ENCODE peak calls at places on chromosome 13, in ten cellular contexts. One of them, this sample, is unnamed. For H3K27me3, the result is how much of the 10 kb centered on the place peaks cover.

GRCh38 chr13:37617162-37617561 is 18.6 kb upstream of the POSTN start:
- DNase-seq in CD4-positive, alpha-beta memory T cell: no peak
- DNase-seq in heart right ventricle: no peak
- DNase-seq in IMR-90: peak
- DNase-seq in PC-3: peak
- DNase-seq in HCT116: no peak
- DNase-seq in stomach: no peak
- DNase-seq in ovary: no peak
- DNase-seq in bronchial epithelial cell: peak
- DNase-seq in psoas muscle: no peak
- DNase-seq in this sample: no peak

GRCh38 chr13:75993823-75994222 is 357.7 kb downstream of the LMO7 start:
- DNase-seq in heart right ventricle: no peak
- DNase-seq in CD4-positive, alpha-beta memory T cell: no peak
- DNase-seq in HCT116: no peak
- DNase-seq in IMR-90: peak
- DNase-seq in PC-3: peak
- DNase-seq in bronchial epithelial cell: peak
- DNase-seq in ovary: no peak
- DNase-seq in stomach: no peak
- DNase-seq in psoas muscle: no peak
- DNase-seq in this sample: no peak

GRCh38 chr13:81302125-81302524 is 961.2 kb upstream of the SPRY2 start:
- DNase-seq in IMR-90: no peak
- DNase-seq in CD4-positive, alpha-beta memory T cell: no peak
- DNase-seq in bronchial epithelial cell: no peak
- DNase-seq in stomach: no peak
- DNase-seq in HCT116: no peak
- DNase-seq in psoas muscle: no peak
- DNase-seq in PC-3: no peak
- DNase-seq in ovary: no peak
- DNase-seq in heart right ventricle: no peak
- DNase-seq in this sample: no peak

GRCh38 chr13:41919741-41920487 is 41.0 kb downstream of the VWA8 start:
- DNase-seq in stomach: no peak
- DNase-seq in HCT116: no peak
- DNase-seq in bronchial epithelial cell: no peak
- DNase-seq in IMR-90: no peak
- DNase-seq in PC-3: no peak
- DNase-seq in CD4-positive, alpha-beta memory T cell: no peak
- DNase-seq in ovary: no peak
- DNase-seq in psoas muscle: no peak
- DNase-seq in heart right ventricle: no peak
- DNase-seq in this sample: no peak

GRCh38 chr13:58933475-58933874 is 1230.3 kb downstream of the DIAPH3 start:
- DNase-seq in IMR-90: no peak
- DNase-seq in psoas muscle: no peak
- DNase-seq in heart right ventricle: no peak
- DNase-seq in PC-3: no peak
- DNase-seq in CD4-positive, alpha-beta memory T cell: no peak
- DNase-seq in ovary: no peak
- DNase-seq in HCT116: no peak
- DNase-seq in bronchial epithelial cell: no peak
- DNase-seq in stomach: no peak
- DNase-seq in this sample: no peak

GRCh38 chr13:42363941-42364612 is 92.1 kb downstream of the AKAP11 start:
- DNase-seq in stomach: no peak
- DNase-seq in CD4-positive, alpha-beta memory T cell: no peak
- DNase-seq in psoas muscle: no peak
- DNase-seq in PC-3: peak
- DNase-seq in IMR-90: peak
- DNase-seq in ovary: no peak
- DNase-seq in heart right ventricle: no peak
- DNase-seq in HCT116: no peak
- DNase-seq in bronchial epithelial cell: peak
- DNase-seq in this sample: no peak

GRCh38 chr13:94716016-94716415 is 3.7 kb upstream of the SOX21 start:
- DNase-seq in stomach: no peak
- DNase-seq in CD4-positive, alpha-beta memory T cell: no peak
- DNase-seq in IMR-90: no peak
- DNase-seq in PC-3: peak
- DNase-seq in heart right ventricle: no peak
- DNase-seq in psoas muscle: no peak
- DNase-seq in ovary: no peak
- DNase-seq in bronchial epithelial cell: no peak
- DNase-seq in HCT116: no peak
- DNase-seq in this sample: no peak

GRCh38 chr13:79483302-79483701 is 2.3 kb downstream of the NDFIP2 start:
- DNase-seq in stomach: no peak
- DNase-seq in psoas muscle: no peak
- DNase-seq in heart right ventricle: no peak
- DNase-seq in ovary: no peak
- DNase-seq in CD4-positive, alpha-beta memory T cell: no peak
- DNase-seq in HCT116: no peak
- DNase-seq in bronchial epithelial cell: peak
- DNase-seq in PC-3: peak
- DNase-seq in IMR-90: peak
- DNase-seq in this sample: no peak

GRCh38 chr13:87123987-87124784 is 547.0 kb upstream of the SLITRK5 start:
- DNase-seq in ovary: no peak
- DNase-seq in IMR-90: peak
- DNase-seq in HCT116: peak
- DNase-seq in PC-3: peak
- DNase-seq in bronchial epithelial cell: peak
- DNase-seq in stomach: no peak
- DNase-seq in heart right ventricle: peak
- DNase-seq in psoas muscle: no peak
- DNase-seq in CD4-positive, alpha-beta memory T cell: no peak
- DNase-seq in this sample: peak

GRCh38 chr13:59834801-59835200 is 328.9 kb downstream of the DIAPH3 start:
- DNase-seq in CD4-positive, alpha-beta memory T cell: no peak
- DNase-seq in heart right ventricle: no peak
- DNase-seq in bronchial epithelial cell: peak
- DNase-seq in psoas muscle: no peak
- DNase-seq in ovary: no peak
- DNase-seq in PC-3: no peak
- DNase-seq in IMR-90: peak
- DNase-seq in HCT116: no peak
- DNase-seq in stomach: no peak
- DNase-seq in this sample: no peak

GRCh38 chr13:26184791-26185250 is 37.3 kb downstream of the RNF6 start:
- DNase-seq in heart right ventricle: peak
- DNase-seq in ovary: peak
- DNase-seq in stomach: peak
- DNase-seq in IMR-90: peak
- DNase-seq in psoas muscle: peak
- DNase-seq in bronchial epithelial cell: peak
- DNase-seq in CD4-positive, alpha-beta memory T cell: peak
- DNase-seq in PC-3: peak
- DNase-seq in HCT116: peak
- DNase-seq in this sample: peak

GRCh38 chr13:60018536-60018935 is 145.2 kb downstream of the DIAPH3 start:
- DNase-seq in ovary: no peak
- DNase-seq in IMR-90: no peak
- DNase-seq in psoas muscle: no peak
- DNase-seq in bronchial epithelial cell: no peak
- DNase-seq in CD4-positive, alpha-beta memory T cell: no peak
- DNase-seq in heart right ventricle: no peak
- DNase-seq in stomach: no peak
- DNase-seq in HCT116: no peak
- DNase-seq in PC-3: no peak
- DNase-seq in this sample: no peak

GRCh38 chr13:33092422-33092987 is 76.3 kb downstream of the KL start:
- DNase-seq in psoas muscle: no peak
- DNase-seq in CD4-positive, alpha-beta memory T cell: no peak
- DNase-seq in bronchial epithelial cell: no peak
- DNase-seq in IMR-90: no peak
- DNase-seq in stomach: no peak
- DNase-seq in ovary: no peak
- DNase-seq in heart right ventricle: no peak
- DNase-seq in HCT116: no peak
- DNase-seq in PC-3: no peak
- DNase-seq in this sample: no peak

GRCh38 chr13:51689597-51689996 is 105.3 kb downstream of the WDFY2 start:
- DNase-seq in heart right ventricle: no peak
- DNase-seq in CD4-positive, alpha-beta memory T cell: no peak
- DNase-seq in PC-3: no peak
- DNase-seq in HCT116: no peak
- DNase-seq in psoas muscle: no peak
- DNase-seq in stomach: no peak
- DNase-seq in ovary: no peak
- DNase-seq in IMR-90: no peak
- DNase-seq in bronchial epithelial cell: no peak
- DNase-seq in this sample: no peak
- H3K4me3 ChIP-seq in heart right ventricle: no peak
- H3K4me3 ChIP-seq in CD4-positive, alpha-beta memory T cell: no peak
- H3K4me3 ChIP-seq in PC-3: no peak
- H3K4me3 ChIP-seq in HCT116: no peak
- H3K4me3 ChIP-seq in psoas muscle: no peak
- H3K4me3 ChIP-seq in stomach: no peak
- H3K4me3 ChIP-seq in ovary: no peak
- H3K4me3 ChIP-seq in IMR-90: no peak
- H3K4me3 ChIP-seq in bronchial epithelial cell: no peak
- H3K4me3 ChIP-seq in this sample: no peak

GRCh38 chr13:112233256-112233655 is 142.9 kb upstream of the SPACA7 start:
- DNase-seq in bronchial epithelial cell: no peak
- DNase-seq in HCT116: no peak
- DNase-seq in stomach: no peak
- DNase-seq in IMR-90: no peak
- DNase-seq in ovary: no peak
- DNase-seq in CD4-positive, alpha-beta memory T cell: no peak
- DNase-seq in heart right ventricle: no peak
- DNase-seq in PC-3: no peak
- DNase-seq in psoas muscle: no peak
- DNase-seq in this sample: no peak

GRCh38 chr13:112229445-112229844 is 146.7 kb upstream of the SPACA7 start:
- DNase-seq in PC-3: no peak
- DNase-seq in HCT116: no peak
- DNase-seq in psoas muscle: no peak
- DNase-seq in stomach: no peak
- DNase-seq in CD4-positive, alpha-beta memory T cell: no peak
- DNase-seq in heart right ventricle: no peak
- DNase-seq in bronchial epithelial cell: no peak
- DNase-seq in IMR-90: no peak
- DNase-seq in ovary: no peak
- DNase-seq in this sample: no peak

GRCh38 chr13:112229992-112230872 is 145.9 kb upstream of the SPACA7 start:
- DNase-seq in PC-3: no peak
- DNase-seq in ovary: no peak
- DNase-seq in heart right ventricle: no peak
- DNase-seq in psoas muscle: no peak
- DNase-seq in HCT116: no peak
- DNase-seq in CD4-positive, alpha-beta memory T cell: no peak
- DNase-seq in stomach: no peak
- DNase-seq in bronchial epithelial cell: no peak
- DNase-seq in IMR-90: no peak
- DNase-seq in this sample: no peak

GRCh38 chr13:112233716-112234115 is 142.4 kb upstream of the SPACA7 start:
- DNase-seq in heart right ventricle: no peak
- DNase-seq in stomach: no peak
- DNase-seq in ovary: no peak
- DNase-seq in psoas muscle: no peak
- DNase-seq in bronchial epithelial cell: no peak
- DNase-seq in HCT116: no peak
- DNase-seq in IMR-90: no peak
- DNase-seq in PC-3: no peak
- DNase-seq in CD4-positive, alpha-beta memory T cell: no peak
- DNase-seq in this sample: no peak

DNA sequence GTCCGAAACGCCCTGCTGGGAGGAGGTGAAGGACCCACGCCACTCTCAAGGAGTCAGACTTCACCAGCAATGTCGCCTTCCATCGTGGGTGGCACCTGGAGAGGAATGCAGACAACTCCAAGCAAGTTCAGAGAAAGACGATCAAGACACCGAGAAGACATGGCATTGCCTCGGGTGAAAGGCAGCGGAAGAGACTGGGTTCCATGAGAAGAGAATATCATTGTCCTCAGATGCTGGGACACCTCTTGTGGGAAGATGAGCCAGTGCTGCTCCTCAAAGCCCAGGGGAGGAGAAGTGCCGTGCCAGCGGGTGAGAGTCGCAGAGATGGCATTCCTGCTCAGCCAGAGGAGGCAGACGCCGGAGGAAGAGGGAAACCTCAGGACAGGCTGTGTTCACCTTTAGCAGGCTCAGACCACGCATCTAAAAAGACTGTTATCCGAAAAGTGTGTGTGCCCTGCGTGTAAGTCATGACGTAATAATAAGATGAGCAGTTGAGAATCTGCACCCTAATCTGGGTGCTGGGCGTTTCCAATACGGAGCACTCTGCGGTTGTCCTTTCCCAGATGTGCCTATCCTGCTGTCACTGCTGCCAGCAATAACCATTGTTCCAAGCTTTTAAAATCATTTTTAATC is 144.6 kb upstream of the SPACA7 start:
- DNase-seq in bronchial epithelial cell: no peak
- DNase-seq in IMR-90: no peak
- DNase-seq in HCT116: no peak
- DNase-seq in psoas muscle: no peak
- DNase-seq in CD4-positive, alpha-beta memory T cell: no peak
- DNase-seq in stomach: no peak
- DNase-seq in heart right ventricle: no peak
- DNase-seq in PC-3: no peak
- DNase-seq in ovary: no peak
- DNase-seq in this sample: no peak
- H3K27me3 ChIP-seq in bronchial epithelial cell: under half
- H3K27me3 ChIP-seq in IMR-90: under half
- H3K27me3 ChIP-seq in HCT116: under half
- H3K27me3 ChIP-seq in psoas muscle: under half
- H3K27me3 ChIP-seq in CD4-positive, alpha-beta memory T cell: under half
- H3K27me3 ChIP-seq in stomach: under half
- H3K27me3 ChIP-seq in heart right ventricle: under half
- H3K27me3 ChIP-seq in PC-3: half or more
- H3K27me3 ChIP-seq in ovary: under half
- H3K27me3 ChIP-seq in this sample: under half

GRCh38 chr13:111210945-111211469 is 95.9 kb downstream of the ARHGEF7 start:
- DNase-seq in CD4-positive, alpha-beta memory T cell: no peak
- DNase-seq in bronchial epithelial cell: no peak
- DNase-seq in PC-3: no peak
- DNase-seq in psoas muscle: no peak
- DNase-seq in ovary: no peak
- DNase-seq in heart right ventricle: no peak
- DNase-seq in HCT116: no peak
- DNase-seq in IMR-90: no peak
- DNase-seq in stomach: no peak
- DNase-seq in this sample: no peak
- H3K4me3 ChIP-seq in CD4-positive, alpha-beta memory T cell: no peak
- H3K4me3 ChIP-seq in bronchial epithelial cell: no peak
- H3K4me3 ChIP-seq in PC-3: no peak
- H3K4me3 ChIP-seq in psoas muscle: no peak
- H3K4me3 ChIP-seq in ovary: no peak
- H3K4me3 ChIP-seq in heart right ventricle: peak
- H3K4me3 ChIP-seq in HCT116: no peak
- H3K4me3 ChIP-seq in IMR-90: peak
- H3K4me3 ChIP-seq in stomach: no peak
- H3K4me3 ChIP-seq in this sample: no peak

DNA sequence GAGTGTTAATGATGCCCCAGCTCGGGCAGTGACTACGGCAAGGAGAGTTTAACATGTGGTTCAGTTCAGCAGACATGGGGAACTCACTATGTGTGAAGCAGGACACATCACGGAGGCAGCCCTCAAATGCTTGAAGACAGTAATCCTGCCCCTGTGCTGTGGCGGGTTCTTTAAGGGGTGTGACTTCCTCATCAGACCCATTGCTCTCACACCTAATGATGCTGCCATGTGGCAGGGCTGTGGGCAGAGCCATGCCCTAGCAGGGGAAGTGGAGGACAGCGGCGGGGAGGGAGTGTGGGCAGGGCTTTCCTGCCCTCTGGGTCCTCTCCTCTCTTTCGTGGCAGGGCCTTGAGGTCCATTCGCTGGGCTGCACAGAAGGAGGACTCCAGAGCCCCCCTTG is 131.0 kb upstream of the GJB6 start:
- DNase-seq in ovary: no peak
- DNase-seq in heart right ventricle: no peak
- DNase-seq in PC-3: no peak
- DNase-seq in psoas muscle: no peak
- DNase-seq in HCT116: no peak
- DNase-seq in bronchial epithelial cell: no peak
- DNase-seq in stomach: no peak
- DNase-seq in CD4-positive, alpha-beta memory T cell: no peak
- DNase-seq in IMR-90: no peak
- DNase-seq in this sample: no peak
- H3K27me3 ChIP-seq in ovary: under half
- H3K27me3 ChIP-seq in heart right ventricle: under half
- H3K27me3 ChIP-seq in PC-3: under half
- H3K27me3 ChIP-seq in psoas muscle: under half
- H3K27me3 ChIP-seq in HCT116: under half
- H3K27me3 ChIP-seq in bronchial epithelial cell: under half
- H3K27me3 ChIP-seq in stomach: under half
- H3K27me3 ChIP-seq in CD4-positive, alpha-beta memory T cell: under half
- H3K27me3 ChIP-seq in IMR-90: under half
- H3K27me3 ChIP-seq in this sample: under half

This sample was measured in iPS DF 6.9.